ENCODE peak calls at places on chromosomes 5 and 9, in seven cellular contexts. I is upper lobe of left lung; G is foreskin fibroblast; P is neural progenitor cell; W is GM23248; Q is AG10803; E is CD8-positive, alpha-beta T cell. K is an unnamed sample.

GRCh38 chr5:146007270-146007669 is 70.9 kb downstream of the SH3RF2 start:
- DNase-seq in W (peak), I (no peak), P (no peak), G (peak), E (no peak), Q (peak), K (no peak)

GRCh38 chr5:150386024-150386855 is 26.5 kb downstream of the CD74 start:
- DNase-seq in I (no peak), W (no peak), E (no peak), G (no peak), Q (no peak), P (no peak), K (no peak)

GRCh38 chr9:72476100-72476499 is 45.3 kb upstream of the TMC1 start:
- DNase-seq in P (no peak), Q (no peak), E (no peak), W (no peak), I (no peak), G (no peak), K (no peak)

GRCh38 chr5:158553946-158554336 is 545.8 kb downstream of the EBF1 start:
- DNase-seq in G (no peak), E (no peak), P (no peak), I (no peak), Q (no peak), W (no peak), K (peak)

GRCh38 chr9:34996905-34997279 is 7.3 kb downstream of the DNAJB5 start:
- DNase-seq in I (no peak), G (no peak), W (no peak), Q (no peak), E (no peak), P (no peak), K (no peak)

GRCh38 chr5:157290156-157290980 is 24.4 kb downstream of the CYFIP2 start:
- DNase-seq in G (peak), Q (peak), P (no peak), W (peak), E (no peak), I (no peak), K (no peak)

GRCh38 chr5:97192580-97193421 is 9.8 kb upstream of the RIOK2 start:
- DNase-seq in Q (no peak), E (no peak), P (no peak), G (no peak), W (no peak), I (no peak), K (no peak)

GRCh38 chr5:172091956-172092732 is 85.7 kb upstream of the FBXW11 start:
- DNase-seq in Q (no peak), E (no peak), G (no peak), P (no peak), W (no peak), I (no peak), K (no peak)

GRCh38 chr9:109817846-109818472 is 38.0 kb downstream of the PALM2AKAP2 start:
- DNase-seq in P (peak), I (no peak), G (peak), W (peak), Q (peak), E (no peak), K (peak)

GRCh38 chr5:61084658-61085057 is 77.6 kb downstream of the SMIM15 start:
- DNase-seq in W (no peak), Q (no peak), G (no peak), E (no peak), P (no peak), I (no peak), K (no peak)

GRCh38 chr9:101508203-101508602 is 25.4 kb upstream of the RNF20 start:
- DNase-seq in W (peak), G (peak), I (no peak), E (no peak), Q (peak), P (no peak), K (no peak)

GRCh38 chr5:50328193-50328729 is 112.8 kb downstream of the EMB start:
- DNase-seq in W (no peak), G (no peak), I (no peak), Q (no peak), P (no peak), E (no peak), K (no peak)

GRCh38 chr5:8327016-8327415 is 458.1 kb downstream of the MTRR start:
- DNase-seq in G (no peak), I (no peak), E (no peak), P (no peak), W (no peak), Q (no peak), K (no peak)

GRCh38 chr5:138033916-138034315 is 1.0 kb upstream of the FAM13B start:
- DNase-seq in G (peak), I (no peak), W (peak), E (no peak), Q (peak), P (no peak), K (no peak)

GRCh38 chr5:390571-391491 is 52.1 kb upstream of the EXOC3 start:
- DNase-seq in E (no peak), P (no peak), I (peak), W (no peak), G (no peak), Q (no peak), K (peak)

GRCh38 chr5:14996997-14997396 is 125.4 kb upstream of the ANKH start:
- DNase-seq in E (no peak), Q (no peak), W (no peak), P (no peak), G (no peak), I (no peak), K (no peak)

GRCh38 chr9:6194934-6195333 is 20.7 kb upstream of the IL33 start:
- DNase-seq in I (no peak), P (no peak), E (no peak), G (no peak), W (peak), Q (no peak), K (no peak)

GRCh38 chr9:116901260-116901659 is 214.2 kb downstream of the TRIM32 start:
- DNase-seq in Q (peak), E (no peak), I (no peak), G (no peak), P (no peak), W (peak), K (no peak)

GRCh38 chr9:17004500-17004899 is 130.3 kb upstream of the CNTLN start:
- DNase-seq in I (no peak), W (peak), Q (peak), P (no peak), G (peak), E (no peak), K (no peak)

GRCh38 chr9:6680797-6681146 is 35.2 kb upstream of the GLDC start:
- DNase-seq in W (peak), I (peak), Q (peak), E (peak), G (peak), P (peak), K (peak)

GRCh38 chr9:6733831-6734230 is 23.9 kb upstream of the KDM4C start:
- DNase-seq in G (no peak), W (no peak), Q (no peak), I (no peak), P (no peak), E (no peak), K (no peak)

GRCh38 chr5:140800816-140801493 is at the start of gene PCDHA3:
- DNase-seq in W (peak), Q (peak), G (peak), I (peak), P (no peak), E (no peak), K (no peak)

GRCh38 chr9:137025120-137025966 is 2.7 kb downstream of the ABCA2 start:
- DNase-seq in G (peak), Q (no peak), E (no peak), I (peak), W (no peak), P (peak), K (no peak)

GRCh38 chr5:157187046-157187754 is 6.6 kb downstream of the ITK start:
- DNase-seq in I (no peak), G (no peak), E (no peak), Q (no peak), W (no peak), P (peak), K (no peak)

GRCh38 chr5:135339189-135339588 is 59.8 kb downstream of the MACROH2A1 start:
- DNase-seq in P (no peak), G (no peak), E (no peak), Q (no peak), I (no peak), W (no peak), K (no peak)

GRCh38 chr9:2755285-2755684 is 38.0 kb downstream of the KCNV2 start:
- DNase-seq in Q (no peak), W (no peak), P (peak), G (no peak), E (no peak), I (no peak), K (no peak)

GRCh38 chr9:70567511-70567910 is 153.1 kb upstream of the KLF9 start:
- DNase-seq in Q (peak), P (no peak), G (no peak), I (no peak), W (no peak), E (no peak), K (no peak)

GRCh38 chr5:138874771-138875628 is at the start of gene LRRTM2:
- DNase-seq in I (no peak), P (peak), G (peak), W (peak), E (no peak), Q (peak), K (no peak)

GRCh38 chr9:13279284-13280162 is at the start of gene MPDZ:
- DNase-seq in E (no peak), W (peak), G (peak), P (peak), I (peak), Q (peak), K (peak)

GRCh38 chr5:144088211-144088965 is 82.1 kb downstream of the YIPF5 start:
- DNase-seq in P (no peak), E (no peak), I (no peak), Q (peak), W (peak), G (peak), K (no peak)

K was measured in uterus.